ENCODE peak calls at places on chromosomes 5 and 9, in four cellular contexts. G is ovary, H is tibial nerve, R is thyroid gland. Z is an unnamed sample.

GRCh38 chr9:116100711-116101111 is 52.9 kb upstream of the PAPPA start:
- DNase-seq in R (no peak), H (no peak), G (no peak), Z (no peak)

GRCh38 chr5:39411985-39412384 is 12.8 kb downstream of the DAB2 start:
- DNase-seq in R (no peak), H (no peak), G (no peak), Z (no peak)

GRCh38 chr5:93600409-93601052 is 17.5 kb downstream of the NR2F1 start:
- DNase-seq in R (no peak), G (no peak), H (no peak), Z (no peak)

GRCh38 chr5:112210430-112211005 is 208.6 kb downstream of the EPB41L4A start:
- DNase-seq in G (no peak), H (peak; percentile 56), R (peak; percentile 70), Z (no peak)

GRCh38 chr5:132256086-132256782 is 1.3 kb upstream of the PDLIM4 start:
- DNase-seq in H (no peak), R (no peak), G (no peak), Z (no peak)

GRCh38 chr9:127968046-127968445 is 12.7 kb downstream of the EEIG1 start:
- DNase-seq in R (peak; percentile 51), G (peak; percentile 51), H (no peak), Z (peak; percentile 72)

GRCh38 chr5:41815261-41815660 is 55.0 kb downstream of the OXCT1 start:
- DNase-seq in R (no peak), G (no peak), H (no peak), Z (no peak)

GRCh38 chr5:171093598-171093997 is 215.4 kb upstream of the TLX3 start:
- DNase-seq in H (no peak), G (no peak), R (no peak), Z (no peak)

GRCh38 chr9:14640294-14640693 is 52.9 kb downstream of the ZDHHC21 start:
- DNase-seq in R (no peak), H (no peak), G (no peak), Z (no peak)

GRCh38 chr9:112861638-112862555 is 28.8 kb downstream of the SLC46A2 start:
- DNase-seq in R (no peak), G (no peak), H (peak; percentile 18), Z (no peak)

GRCh38 chr5:136457390-136458094 is 92.2 kb upstream of the TRPC7 start:
- DNase-seq in H (no peak), R (peak; percentile 79), G (no peak), Z (no peak)

GRCh38 chr9:72871685-72872084 is 81.2 kb downstream of the ALDH1A1 start:
- DNase-seq in R (no peak), H (no peak), G (no peak), Z (no peak)
- H3K4me3 ChIP-seq in R (no peak overlapping the region), H (no peak overlapping the region), G (no peak overlapping the region), Z (no peak overlapping the region)

GRCh38 chr9:122444366-122444765 is 33.4 kb downstream of the OR1J1 start:
- DNase-seq in G (no peak), H (no peak), R (no peak), Z (no peak)

GRCh38 chr9:122446819-122447484 is 30.8 kb downstream of the OR1J1 start:
- DNase-seq in R (no peak), H (no peak), G (no peak), Z (no peak)

GRCh38 chr9:122442568-122442967 is 35.2 kb downstream of the OR1J1 start:
- DNase-seq in R (no peak), G (no peak), H (no peak), Z (no peak)

DNA sequence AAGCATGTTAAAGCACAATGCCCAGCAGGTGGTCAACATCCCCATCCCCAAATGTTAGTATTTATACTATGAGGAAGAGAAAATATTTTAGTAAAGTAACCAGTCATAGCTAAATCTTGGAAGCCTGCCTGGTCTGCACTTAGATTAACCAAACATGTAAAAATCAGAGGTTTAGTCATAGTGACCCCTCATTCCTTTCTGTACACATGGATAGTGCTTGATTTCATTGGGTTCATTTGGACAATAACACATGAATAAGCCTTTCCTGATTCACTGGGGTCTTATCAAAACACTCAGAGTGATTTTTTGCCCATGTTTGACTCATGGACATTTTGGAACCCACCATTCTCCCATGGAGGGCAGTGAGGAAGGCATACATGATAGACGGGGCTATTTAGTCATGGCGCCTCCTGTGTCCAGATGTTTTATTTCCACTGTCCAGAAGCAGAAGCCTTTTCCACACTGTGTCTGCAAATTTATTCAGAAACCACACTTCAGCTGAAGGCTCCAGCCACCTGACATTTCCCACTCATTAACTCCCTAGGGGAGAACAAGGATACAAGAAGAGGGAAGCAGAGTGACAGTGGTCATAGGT is 32.5 kb downstream of the OR1J1 start:
- DNase-seq in G (no peak), R (no peak), H (no peak), Z (no peak)
- TF ChIP-seq CTCF in G (no peak), R (no peak), H (no peak), Z (no peak)

GRCh38 chr5:1162276-1162675 is 39.1 kb upstream of the SLC6A19 start:
- DNase-seq in H (no peak), G (no peak), R (no peak), Z (no peak)

GRCh38 chr5:1161832-1162229 is 39.6 kb upstream of the SLC6A19 start:
- DNase-seq in R (peak; percentile 90), H (no peak), G (no peak), Z (no peak)

GRCh38 chr5:1159774-1160406 is 41.5 kb upstream of the SLC6A19 start:
- DNase-seq in G (no peak), R (no peak), H (no peak), Z (no peak)

GRCh38 chr5:1162729-1163128 is 38.7 kb upstream of the SLC6A19 start:
- DNase-seq in R (no peak), H (no peak), G (no peak), Z (no peak)

DNA sequence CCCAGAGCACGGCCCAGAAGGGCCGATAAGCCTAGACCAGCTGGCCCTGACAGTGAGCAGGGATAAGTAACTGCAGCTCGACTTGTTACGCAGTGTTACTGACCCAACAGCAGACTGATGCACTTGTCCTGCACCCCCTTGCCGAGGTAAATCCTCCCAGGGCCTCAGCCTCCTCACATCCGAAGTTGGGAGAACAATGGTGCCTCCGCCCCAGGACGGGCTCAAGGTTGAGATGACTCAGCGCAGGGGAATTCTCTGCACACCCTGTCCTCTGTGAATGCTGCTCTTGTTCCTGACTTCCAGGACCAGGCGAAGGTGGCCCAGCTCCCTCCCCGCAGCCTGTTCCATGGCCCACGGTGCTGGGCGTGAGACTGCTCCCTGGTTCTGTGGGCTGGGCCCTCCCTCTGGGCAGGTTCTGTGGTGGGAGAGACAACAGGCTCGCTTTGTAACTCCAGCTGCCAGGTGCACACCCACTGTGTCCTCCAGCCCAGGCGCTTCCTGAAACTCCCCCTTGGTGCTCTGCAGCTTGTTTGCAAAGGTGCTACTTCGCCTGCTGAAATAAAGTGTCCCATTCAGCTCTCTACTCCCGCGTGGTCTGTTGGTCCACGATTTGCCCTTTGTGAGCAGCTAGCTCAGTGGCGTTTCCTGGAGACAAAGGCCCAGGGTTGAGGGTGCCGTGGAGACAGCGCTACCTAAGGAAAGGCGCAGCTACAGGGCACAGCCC is 40.1 kb upstream of the SLC6A19 start:
- DNase-seq in H (no peak), G (no peak), R (no peak), Z (no peak)
- TF ChIP-seq POLR2A in H (no peak), G (no peak), R (no peak), Z (no peak)

DNA sequence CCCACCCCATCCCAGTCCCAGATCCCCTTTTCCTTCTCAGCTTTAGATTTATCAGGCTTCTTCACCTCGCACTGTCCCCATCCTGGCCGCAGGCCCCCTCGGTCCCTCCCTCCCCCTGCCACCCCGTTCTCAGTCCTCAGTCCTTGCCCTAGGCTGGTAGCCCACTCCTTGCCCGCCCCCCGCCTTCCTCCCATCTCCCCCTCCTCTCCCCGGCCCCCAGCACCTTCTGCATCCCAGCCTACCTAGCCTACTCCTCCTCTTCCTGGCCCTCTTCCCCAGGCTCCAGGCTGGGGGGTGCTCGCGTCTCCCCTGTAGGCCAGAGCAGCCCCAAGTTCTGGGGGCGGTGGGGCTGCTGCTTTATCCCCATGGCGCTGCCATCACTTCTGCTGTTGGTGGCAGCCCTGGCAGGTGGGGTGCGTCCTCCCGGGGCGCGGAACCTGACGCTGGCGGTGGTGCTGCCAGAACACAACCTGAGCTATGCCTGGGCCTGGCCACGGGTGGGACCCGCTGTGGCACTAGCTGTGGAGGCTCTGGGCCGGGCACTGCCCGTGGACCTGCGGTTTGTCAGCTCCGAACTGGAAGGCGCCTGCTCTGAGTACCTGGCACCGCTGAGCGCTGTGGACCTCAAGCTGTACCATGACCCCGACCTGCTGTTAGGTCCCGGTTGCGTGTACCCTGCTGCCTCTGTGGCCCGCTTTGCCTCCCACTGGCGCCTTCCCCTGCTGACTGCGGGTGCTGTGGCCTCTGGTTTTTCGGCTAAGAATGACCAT is 838 bp downstream of the NPR2 start:
- DNase-seq in G (peak; percentile 27), H (no peak), R (no peak), Z (peak; percentile 31)
- H3K4me3 ChIP-seq in G (peak overlapping the region; percentile 33), H (peak overlapping the region; percentile 50), R (no peak overlapping the region), Z (peak overlapping the region; percentile 67)

GRCh38 chr9:19456996-19457693 is 48.3 kb downstream of the ACER2 start:
- DNase-seq in H (peak; percentile 85), R (peak; percentile 64), G (peak; percentile 74), Z (peak; percentile 31)

GRCh38 chr9:19460258-19460657 is 51.4 kb downstream of the ACER2 start:
- DNase-seq in R (no peak), H (no peak), G (no peak), Z (no peak)

GRCh38 chr9:19461135-19461534 is 52.3 kb downstream of the ACER2 start:
- DNase-seq in R (no peak), G (no peak), H (no peak), Z (no peak)

DNA sequence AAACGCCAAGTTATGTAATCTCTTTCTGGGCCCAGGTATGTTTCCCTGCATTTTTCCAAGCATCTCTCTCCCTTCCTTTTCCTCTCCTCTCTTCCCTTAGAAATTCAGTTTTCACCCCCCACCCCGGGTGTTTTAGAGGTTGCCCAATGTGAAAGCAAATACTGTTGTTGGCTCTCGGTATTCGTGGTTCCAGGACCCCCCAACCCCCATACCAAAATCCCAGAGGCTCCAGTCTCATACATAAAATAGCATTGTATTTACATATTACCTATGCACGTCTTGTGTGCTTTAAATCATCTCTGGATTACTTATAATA is 48.8 kb downstream of the ACER2 start:
- DNase-seq in H (no peak), R (no peak), G (no peak), Z (no peak)
- TF ChIP-seq CTCF in H (no peak), R (no peak), G (no peak), Z (no peak)

GRCh38 chr5:61327761-61328753 is 4.0 kb upstream of the ZSWIM6 start:
- DNase-seq in H (no peak), R (no peak), G (no peak), Z (no peak)

GRCh38 chr5:61330341-61330878 is 1.6 kb upstream of the ZSWIM6 start:
- DNase-seq in H (no peak), R (no peak), G (peak; percentile 35), Z (peak; percentile 8)

GRCh38 chr5:61328791-61329617 is 3.1 kb upstream of the ZSWIM6 start:
- DNase-seq in R (no peak), H (no peak), G (no peak), Z (no peak)

GRCh38 chr5:61330879-61331406 is 1.1 kb upstream of the ZSWIM6 start:
- DNase-seq in H (no peak), R (peak; percentile 84), G (peak; percentile 69), Z (peak; percentile 44)

GRCh38 chr5:61329729-61330128 is 2.3 kb upstream of the ZSWIM6 start:
- DNase-seq in R (no peak), G (no peak), H (no peak), Z (no peak)
- TF ChIP-seq POLR2A in R (no peak), G (no peak), H (no peak), Z (no peak)